ENCODE peak calls at places on chromosomes 7 and 10, in nine cellular contexts. One of them, this sample, is unnamed.
A peak's percentile ranks its signal among the peaks of the same experiment; 100 is the strongest.

GRCh38 chr7:136067277-136067676 is 90.1 kb upstream of the MTPN start:
- DNase-seq in suprapubic skin: no peak
- DNase-seq in CD8-positive, alpha-beta T cell: no peak
- DNase-seq in RWPE2: no peak
- DNase-seq in GM23338: no peak
- DNase-seq in uterus: no peak
- DNase-seq in adrenal gland: no peak
- DNase-seq in lower lobe of right lung: no peak
- DNase-seq in sigmoid colon: no peak
- DNase-seq in this sample: no peak

GRCh38 chr10:1507436-1507835 is 229.9 kb downstream of the ADARB2 start:
- DNase-seq in uterus: no peak
- DNase-seq in suprapubic skin: no peak
- DNase-seq in RWPE2: no peak
- DNase-seq in CD8-positive, alpha-beta T cell: no peak
- DNase-seq in lower lobe of right lung: no peak
- DNase-seq in sigmoid colon: no peak
- DNase-seq in GM23338: no peak
- DNase-seq in adrenal gland: no peak
- DNase-seq in this sample: no peak

GRCh38 chr10:78553792-78554191 is 515.0 kb upstream of the ZMIZ1 start:
- DNase-seq in CD8-positive, alpha-beta T cell: no peak
- DNase-seq in adrenal gland: no peak
- DNase-seq in lower lobe of right lung: no peak
- DNase-seq in RWPE2: no peak
- DNase-seq in GM23338: no peak
- DNase-seq in uterus: no peak
- DNase-seq in sigmoid colon: no peak
- DNase-seq in suprapubic skin: no peak
- DNase-seq in this sample: no peak

GRCh38 chr7:98133621-98134266 is 27.1 kb downstream of the LMTK2 start:
- DNase-seq in sigmoid colon: no peak
- DNase-seq in GM23338: no peak
- DNase-seq in lower lobe of right lung: no peak
- DNase-seq in RWPE2: no peak
- DNase-seq in uterus: no peak
- DNase-seq in adrenal gland: no peak
- DNase-seq in CD8-positive, alpha-beta T cell: no peak
- DNase-seq in suprapubic skin: no peak
- DNase-seq in this sample: no peak

GRCh38 chr10:31949266-31949665 is 20.6 kb upstream of the ARHGAP12 start:
- DNase-seq in lower lobe of right lung: no peak
- DNase-seq in sigmoid colon: no peak
- DNase-seq in uterus: no peak
- DNase-seq in CD8-positive, alpha-beta T cell: no peak
- DNase-seq in adrenal gland: no peak
- DNase-seq in RWPE2: no peak
- DNase-seq in suprapubic skin: no peak
- DNase-seq in GM23338: no peak
- DNase-seq in this sample: no peak

GRCh38 chr7:7779888-7780287 is 61.5 kb upstream of the RPA3 start:
- DNase-seq in lower lobe of right lung: no peak
- DNase-seq in adrenal gland: no peak
- DNase-seq in uterus: no peak
- DNase-seq in GM23338: no peak
- DNase-seq in suprapubic skin: no peak
- DNase-seq in RWPE2: no peak
- DNase-seq in sigmoid colon: no peak
- DNase-seq in CD8-positive, alpha-beta T cell: no peak
- DNase-seq in this sample: no peak

GRCh38 chr10:126101744-126102143 is 205.4 kb downstream of the FANK1 start:
- DNase-seq in sigmoid colon: no peak
- DNase-seq in uterus: no peak
- DNase-seq in adrenal gland: no peak
- DNase-seq in RWPE2: no peak
- DNase-seq in CD8-positive, alpha-beta T cell: no peak
- DNase-seq in GM23338: no peak
- DNase-seq in lower lobe of right lung: no peak
- DNase-seq in suprapubic skin: no peak
- DNase-seq in this sample: no peak

GRCh38 chr10:21724020-21724589 is 190.1 kb downstream of the MLLT10 start:
- DNase-seq in suprapubic skin: no peak
- DNase-seq in lower lobe of right lung: no peak
- DNase-seq in adrenal gland: no peak
- DNase-seq in uterus: no peak
- DNase-seq in GM23338: no peak
- DNase-seq in sigmoid colon: no peak
- DNase-seq in CD8-positive, alpha-beta T cell: no peak
- DNase-seq in RWPE2: no peak
- DNase-seq in this sample: no peak

GRCh38 chr10:71828702-71829101 is 22.3 kb downstream of the PSAP start:
- DNase-seq in uterus: no peak
- DNase-seq in suprapubic skin: no peak
- DNase-seq in lower lobe of right lung: no peak
- DNase-seq in sigmoid colon: no peak
- DNase-seq in RWPE2: no peak
- DNase-seq in GM23338: no peak
- DNase-seq in CD8-positive, alpha-beta T cell: no peak
- DNase-seq in adrenal gland: no peak
- DNase-seq in this sample: no peak

GRCh38 chr10:71821909-71822763 is 28.9 kb downstream of the PSAP start:
- DNase-seq in GM23338: no peak
- DNase-seq in RWPE2: no peak
- DNase-seq in sigmoid colon: no peak
- DNase-seq in lower lobe of right lung: no peak
- DNase-seq in CD8-positive, alpha-beta T cell: no peak
- DNase-seq in adrenal gland: no peak
- DNase-seq in uterus: no peak
- DNase-seq in suprapubic skin: no peak
- DNase-seq in this sample: no peak

GRCh38 chr10:71823356-71823755 is 27.7 kb downstream of the PSAP start:
- DNase-seq in RWPE2: no peak
- DNase-seq in suprapubic skin: no peak
- DNase-seq in sigmoid colon: no peak
- DNase-seq in GM23338: no peak
- DNase-seq in uterus: no peak
- DNase-seq in CD8-positive, alpha-beta T cell: no peak
- DNase-seq in lower lobe of right lung: no peak
- DNase-seq in adrenal gland: no peak
- DNase-seq in this sample: no peak

GRCh38 chr10:71827828-71828227 is 23.2 kb downstream of the PSAP start:
- DNase-seq in adrenal gland: no peak
- DNase-seq in RWPE2: no peak
- DNase-seq in suprapubic skin: no peak
- DNase-seq in GM23338: no peak
- DNase-seq in sigmoid colon: no peak
- DNase-seq in CD8-positive, alpha-beta T cell: no peak
- DNase-seq in lower lobe of right lung: no peak
- DNase-seq in uterus: no peak
- DNase-seq in this sample: no peak

DNA sequence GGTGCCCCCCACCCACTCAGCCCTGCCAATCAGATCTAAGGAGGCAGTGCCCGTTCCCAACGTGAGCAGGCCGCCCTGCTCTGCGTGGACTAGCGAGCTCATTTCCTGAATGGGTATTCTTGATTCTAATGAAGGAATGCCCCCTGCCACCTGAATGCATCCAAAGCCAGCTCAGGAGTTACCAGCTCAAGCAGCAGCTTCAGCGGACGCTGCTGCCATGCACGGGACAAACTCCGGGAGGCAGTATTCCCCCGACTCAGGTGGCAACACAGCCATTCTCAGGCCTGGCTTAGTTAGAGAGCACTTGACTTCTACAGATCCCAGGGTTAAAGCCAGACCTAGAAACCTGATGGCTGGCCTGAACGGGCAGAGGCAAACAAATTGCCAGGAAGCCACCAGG is 25.8 kb downstream of the PSAP start:
- DNase-seq in lower lobe of right lung: no peak
- DNase-seq in GM23338: no peak
- DNase-seq in sigmoid colon: no peak
- DNase-seq in RWPE2: no peak
- DNase-seq in suprapubic skin: no peak
- DNase-seq in adrenal gland: peak; percentile 14
- DNase-seq in uterus: no peak
- DNase-seq in CD8-positive, alpha-beta T cell: no peak
- DNase-seq in this sample: no peak
- TF ChIP-seq CTCF in lower lobe of right lung: no peak
- TF ChIP-seq CTCF in GM23338: peak; percentile 33
- TF ChIP-seq CTCF in sigmoid colon: no peak
- TF ChIP-seq CTCF in RWPE2: no peak
- TF ChIP-seq CTCF in suprapubic skin: no peak
- TF ChIP-seq CTCF in adrenal gland: no peak
- TF ChIP-seq CTCF in uterus: no peak
- TF ChIP-seq CTCF in CD8-positive, alpha-beta T cell: no peak
- TF ChIP-seq CTCF in this sample: no peak

GRCh38 chr7:81158189-81158588 is 239.3 kb upstream of the SEMA3C start:
- DNase-seq in uterus: no peak
- DNase-seq in lower lobe of right lung: no peak
- DNase-seq in suprapubic skin: no peak
- DNase-seq in adrenal gland: no peak
- DNase-seq in GM23338: no peak
- DNase-seq in sigmoid colon: no peak
- DNase-seq in RWPE2: no peak
- DNase-seq in CD8-positive, alpha-beta T cell: no peak
- DNase-seq in this sample: no peak

GRCh38 chr7:81162234-81162633 is 243.4 kb upstream of the SEMA3C start:
- DNase-seq in suprapubic skin: no peak
- DNase-seq in lower lobe of right lung: no peak
- DNase-seq in CD8-positive, alpha-beta T cell: no peak
- DNase-seq in RWPE2: no peak
- DNase-seq in GM23338: no peak
- DNase-seq in adrenal gland: no peak
- DNase-seq in sigmoid colon: no peak
- DNase-seq in uterus: no peak
- DNase-seq in this sample: no peak

GRCh38 chr7:81159402-81159801 is 240.6 kb upstream of the SEMA3C start:
- DNase-seq in lower lobe of right lung: no peak
- DNase-seq in GM23338: no peak
- DNase-seq in suprapubic skin: no peak
- DNase-seq in CD8-positive, alpha-beta T cell: no peak
- DNase-seq in uterus: no peak
- DNase-seq in adrenal gland: no peak
- DNase-seq in RWPE2: no peak
- DNase-seq in sigmoid colon: no peak
- DNase-seq in this sample: no peak

GRCh38 chr7:81162771-81163525 is 244.1 kb upstream of the SEMA3C start:
- DNase-seq in adrenal gland: no peak
- DNase-seq in uterus: no peak
- DNase-seq in sigmoid colon: no peak
- DNase-seq in lower lobe of right lung: no peak
- DNase-seq in RWPE2: no peak
- DNase-seq in suprapubic skin: no peak
- DNase-seq in CD8-positive, alpha-beta T cell: no peak
- DNase-seq in GM23338: no peak
- DNase-seq in this sample: no peak

DNA sequence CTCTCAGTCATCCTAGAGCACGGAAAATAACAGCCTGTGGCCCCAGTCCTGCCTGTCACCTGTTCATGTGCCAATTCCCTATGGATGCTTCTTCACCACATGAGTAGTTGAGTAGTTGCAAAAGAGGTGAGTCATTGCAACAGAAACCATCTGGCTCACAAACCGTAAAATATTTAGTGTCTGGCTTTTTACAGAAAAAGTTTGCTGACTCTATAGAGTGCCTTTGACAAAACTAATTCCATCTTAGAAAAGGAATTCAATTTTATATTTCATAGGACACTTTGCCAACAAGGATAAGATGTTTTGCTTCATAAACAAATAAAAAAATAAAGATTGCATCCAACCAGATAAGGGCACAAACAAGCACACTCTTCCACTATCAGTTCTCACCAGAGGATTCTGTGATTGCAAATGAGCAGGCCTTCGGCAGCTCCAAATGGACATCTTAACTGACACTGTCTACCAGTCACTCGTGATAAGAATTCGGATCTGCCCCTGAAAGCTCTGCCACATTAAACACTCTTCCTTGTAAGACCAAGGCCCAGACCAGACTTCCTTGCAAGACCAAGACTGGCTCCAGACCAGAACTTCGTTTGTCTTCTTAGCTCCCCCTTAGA is 242.7 kb upstream of the SEMA3C start:
- DNase-seq in sigmoid colon: peak; percentile 66
- DNase-seq in adrenal gland: no peak
- DNase-seq in RWPE2: no peak
- DNase-seq in lower lobe of right lung: no peak
- DNase-seq in suprapubic skin: no peak
- DNase-seq in CD8-positive, alpha-beta T cell: no peak
- DNase-seq in GM23338: no peak
- DNase-seq in uterus: no peak
- DNase-seq in this sample: no peak
- H3K27ac ChIP-seq in sigmoid colon: no peak overlapping the region
- H3K27ac ChIP-seq in adrenal gland: no peak overlapping the region
- H3K27ac ChIP-seq in RWPE2: no peak overlapping the region
- H3K27ac ChIP-seq in lower lobe of right lung: no peak overlapping the region
- H3K27ac ChIP-seq in suprapubic skin: no peak overlapping the region
- H3K27ac ChIP-seq in CD8-positive, alpha-beta T cell: no peak overlapping the region
- H3K27ac ChIP-seq in GM23338: no peak overlapping the region
- H3K27ac ChIP-seq in uterus: no peak overlapping the region
- H3K27ac ChIP-seq in this sample: no peak overlapping the region

GRCh38 chr10:129971381-129972144 is 7.5 kb upstream of the EBF3 start:
- DNase-seq in uterus: no peak
- DNase-seq in GM23338: peak; percentile 85
- DNase-seq in RWPE2: no peak
- DNase-seq in CD8-positive, alpha-beta T cell: no peak
- DNase-seq in lower lobe of right lung: peak; percentile 70
- DNase-seq in sigmoid colon: peak; percentile 66
- DNase-seq in adrenal gland: peak; percentile 51
- DNase-seq in suprapubic skin: peak; percentile 78
- DNase-seq in this sample: no peak

GRCh38 chr10:129968937-129969527 is 5.0 kb upstream of the EBF3 start:
- DNase-seq in RWPE2: no peak
- DNase-seq in uterus: no peak
- DNase-seq in suprapubic skin: peak; percentile 80
- DNase-seq in CD8-positive, alpha-beta T cell: no peak
- DNase-seq in lower lobe of right lung: peak; percentile 51
- DNase-seq in GM23338: peak; percentile 92
- DNase-seq in sigmoid colon: peak; percentile 64
- DNase-seq in adrenal gland: no peak
- DNase-seq in this sample: no peak

GRCh38 chr10:129972145-129972965 is 8.3 kb upstream of the EBF3 start:
- DNase-seq in CD8-positive, alpha-beta T cell: no peak
- DNase-seq in RWPE2: no peak
- DNase-seq in lower lobe of right lung: peak; percentile 28
- DNase-seq in GM23338: peak; percentile 63
- DNase-seq in sigmoid colon: peak; percentile 63
- DNase-seq in suprapubic skin: peak; percentile 61
- DNase-seq in adrenal gland: no peak
- DNase-seq in uterus: no peak
- DNase-seq in this sample: no peak

GRCh38 chr10:129969528-129970264 is 5.6 kb upstream of the EBF3 start:
- DNase-seq in suprapubic skin: peak; percentile 69
- DNase-seq in uterus: no peak
- DNase-seq in lower lobe of right lung: peak; percentile 28
- DNase-seq in RWPE2: no peak
- DNase-seq in GM23338: no peak
- DNase-seq in adrenal gland: no peak
- DNase-seq in sigmoid colon: peak; percentile 51
- DNase-seq in CD8-positive, alpha-beta T cell: no peak
- DNase-seq in this sample: no peak

GRCh38 chr10:129970404-129971364 is 6.6 kb upstream of the EBF3 start:
- DNase-seq in GM23338: no peak
- DNase-seq in CD8-positive, alpha-beta T cell: no peak
- DNase-seq in sigmoid colon: peak; percentile 61
- DNase-seq in RWPE2: no peak
- DNase-seq in uterus: no peak
- DNase-seq in lower lobe of right lung: peak; percentile 23
- DNase-seq in adrenal gland: no peak
- DNase-seq in suprapubic skin: peak; percentile 72
- DNase-seq in this sample: no peak
- H3K27me3 ChIP-seq in GM23338: peaks cover 98% of the 10 kb centered on the region
- H3K27me3 ChIP-seq in CD8-positive, alpha-beta T cell: peaks cover 62% of the 10 kb centered on the region
- H3K27me3 ChIP-seq in sigmoid colon: peaks cover 81% of the 10 kb centered on the region
- H3K27me3 ChIP-seq in RWPE2: peaks cover 78% of the 10 kb centered on the region
- H3K27me3 ChIP-seq in uterus: peaks cover 54% of the 10 kb centered on the region
- H3K27me3 ChIP-seq in lower lobe of right lung: peaks cover 97% of the 10 kb centered on the region
- H3K27me3 ChIP-seq in adrenal gland: peaks cover 90% of the 10 kb centered on the region
- H3K27me3 ChIP-seq in suprapubic skin: peaks cover 97% of the 10 kb centered on the region
- H3K27me3 ChIP-seq in this sample: peaks cover 87% of the 10 kb centered on the region

GRCh38 chr10:4278161-4278560 is 493.2 kb upstream of the KLF6 start:
- DNase-seq in lower lobe of right lung: no peak
- DNase-seq in suprapubic skin: no peak
- DNase-seq in adrenal gland: no peak
- DNase-seq in GM23338: no peak
- DNase-seq in uterus: no peak
- DNase-seq in CD8-positive, alpha-beta T cell: no peak
- DNase-seq in sigmoid colon: no peak
- DNase-seq in RWPE2: no peak
- DNase-seq in this sample: no peak
- TF ChIP-seq CTCF in lower lobe of right lung: no peak
- TF ChIP-seq CTCF in suprapubic skin: no peak
- TF ChIP-seq CTCF in adrenal gland: no peak
- TF ChIP-seq CTCF in GM23338: no peak
- TF ChIP-seq CTCF in uterus: no peak
- TF ChIP-seq CTCF in CD8-positive, alpha-beta T cell: no peak
- TF ChIP-seq CTCF in sigmoid colon: no peak
- TF ChIP-seq CTCF in RWPE2: no peak
- TF ChIP-seq CTCF in this sample: no peak

This sample was measured in CD4-positive, alpha-beta T cell.